ENCODE peak calls at places on chromosomes 1 and 21, in ten cellular contexts. One of them, this sample, is unnamed.
A peak's percentile ranks its signal among the peaks of the same experiment; 100 is the strongest.

GRCh38 chr21:31731112-31731801 is 661 bp downstream of the SCAF4 start:
- DNase-seq in thoracic aorta: no peak
- DNase-seq in Panc1: no peak
- DNase-seq in AG09309: no peak
- DNase-seq in PC-3: no peak
- DNase-seq in choroid plexus epithelial cell: peak; percentile 24
- DNase-seq in fibroblast of lung: peak; percentile 41
- DNase-seq in cardiac fibroblast: no peak
- DNase-seq in adrenal gland: peak; percentile 58
- DNase-seq in left ventricle myocardium inferior: peak; percentile 40
- DNase-seq in this sample: peak; percentile 64

GRCh38 chr21:16580661-16581060 is 850.9 kb downstream of the USP25 start:
- DNase-seq in adrenal gland: no peak
- DNase-seq in fibroblast of lung: no peak
- DNase-seq in left ventricle myocardium inferior: no peak
- DNase-seq in cardiac fibroblast: no peak
- DNase-seq in Panc1: no peak
- DNase-seq in PC-3: no peak
- DNase-seq in choroid plexus epithelial cell: no peak
- DNase-seq in AG09309: no peak
- DNase-seq in thoracic aorta: no peak
- DNase-seq in this sample: no peak

GRCh38 chr1:77605246-77606026 is 77.0 kb downstream of the ZZZ3 start:
- DNase-seq in thoracic aorta: no peak
- DNase-seq in PC-3: no peak
- DNase-seq in Panc1: no peak
- DNase-seq in fibroblast of lung: peak; percentile 92
- DNase-seq in left ventricle myocardium inferior: peak; percentile 62
- DNase-seq in adrenal gland: peak; percentile 53
- DNase-seq in choroid plexus epithelial cell: peak; percentile 95
- DNase-seq in AG09309: peak; percentile 10
- DNase-seq in cardiac fibroblast: peak; percentile 39
- DNase-seq in this sample: no peak

GRCh38 chr1:225451340-225451739 is 23.5 kb upstream of the LBR start:
- DNase-seq in AG09309: no peak
- DNase-seq in cardiac fibroblast: no peak
- DNase-seq in thoracic aorta: no peak
- DNase-seq in choroid plexus epithelial cell: no peak
- DNase-seq in adrenal gland: no peak
- DNase-seq in left ventricle myocardium inferior: no peak
- DNase-seq in Panc1: no peak
- DNase-seq in PC-3: peak; percentile 48
- DNase-seq in fibroblast of lung: no peak
- DNase-seq in this sample: no peak

GRCh38 chr1:83090195-83090594 is 908.7 kb downstream of the TTLL7 start:
- DNase-seq in Panc1: no peak
- DNase-seq in thoracic aorta: no peak
- DNase-seq in adrenal gland: no peak
- DNase-seq in fibroblast of lung: no peak
- DNase-seq in choroid plexus epithelial cell: peak; percentile 20
- DNase-seq in AG09309: no peak
- DNase-seq in left ventricle myocardium inferior: no peak
- DNase-seq in cardiac fibroblast: no peak
- DNase-seq in PC-3: no peak
- DNase-seq in this sample: no peak

GRCh38 chr1:43452789-43453441 is 816 bp downstream of the HYI start:
- DNase-seq in thoracic aorta: no peak
- DNase-seq in AG09309: peak; percentile 59
- DNase-seq in Panc1: peak; percentile 45
- DNase-seq in PC-3: peak; percentile 40
- DNase-seq in cardiac fibroblast: peak; percentile 55
- DNase-seq in left ventricle myocardium inferior: no peak
- DNase-seq in choroid plexus epithelial cell: peak; percentile 59
- DNase-seq in adrenal gland: no peak
- DNase-seq in fibroblast of lung: peak; percentile 56
- DNase-seq in this sample: no peak

GRCh38 chr1:1334835-1335234 is 3.8 kb downstream of the TAS1R3 start:
- DNase-seq in adrenal gland: no peak
- DNase-seq in AG09309: no peak
- DNase-seq in Panc1: no peak
- DNase-seq in left ventricle myocardium inferior: no peak
- DNase-seq in cardiac fibroblast: no peak
- DNase-seq in thoracic aorta: no peak
- DNase-seq in fibroblast of lung: no peak
- DNase-seq in choroid plexus epithelial cell: no peak
- DNase-seq in PC-3: no peak
- DNase-seq in this sample: no peak

GRCh38 chr21:43188712-43189151 is 19.9 kb downstream of the CRYAA start:
- DNase-seq in thoracic aorta: no peak
- DNase-seq in AG09309: no peak
- DNase-seq in Panc1: no peak
- DNase-seq in cardiac fibroblast: no peak
- DNase-seq in left ventricle myocardium inferior: no peak
- DNase-seq in choroid plexus epithelial cell: no peak
- DNase-seq in adrenal gland: peak; percentile 15
- DNase-seq in fibroblast of lung: no peak
- DNase-seq in PC-3: no peak
- DNase-seq in this sample: no peak

GRCh38 chr1:35049116-35049515 is 17.4 kb upstream of the ZMYM6 start:
- DNase-seq in thoracic aorta: no peak
- DNase-seq in PC-3: no peak
- DNase-seq in AG09309: peak; percentile 40
- DNase-seq in choroid plexus epithelial cell: no peak
- DNase-seq in Panc1: no peak
- DNase-seq in cardiac fibroblast: peak; percentile 60
- DNase-seq in fibroblast of lung: no peak
- DNase-seq in adrenal gland: no peak
- DNase-seq in left ventricle myocardium inferior: no peak
- DNase-seq in this sample: no peak

GRCh38 chr1:8889925-8890785 is 11.7 kb upstream of the ENO1 start:
- DNase-seq in adrenal gland: peak; percentile 89
- DNase-seq in Panc1: no peak
- DNase-seq in fibroblast of lung: peak; percentile 92
- DNase-seq in thoracic aorta: no peak
- DNase-seq in left ventricle myocardium inferior: peak; percentile 93
- DNase-seq in PC-3: peak; percentile 83
- DNase-seq in cardiac fibroblast: peak; percentile 94
- DNase-seq in AG09309: peak; percentile 78
- DNase-seq in choroid plexus epithelial cell: peak; percentile 80
- DNase-seq in this sample: no peak

GRCh38 chr1:22727873-22728272 is 17.2 kb downstream of the EPHB2 start:
- DNase-seq in AG09309: no peak
- DNase-seq in PC-3: no peak
- DNase-seq in choroid plexus epithelial cell: no peak
- DNase-seq in left ventricle myocardium inferior: no peak
- DNase-seq in Panc1: no peak
- DNase-seq in cardiac fibroblast: no peak
- DNase-seq in thoracic aorta: no peak
- DNase-seq in adrenal gland: no peak
- DNase-seq in fibroblast of lung: no peak
- DNase-seq in this sample: no peak

GRCh38 chr1:70866522-70867256 is 180.9 kb downstream of the PTGER3 start:
- DNase-seq in thoracic aorta: no peak
- DNase-seq in PC-3: no peak
- DNase-seq in adrenal gland: peak; percentile 19
- DNase-seq in Panc1: no peak
- DNase-seq in AG09309: no peak
- DNase-seq in choroid plexus epithelial cell: no peak
- DNase-seq in cardiac fibroblast: no peak
- DNase-seq in fibroblast of lung: no peak
- DNase-seq in left ventricle myocardium inferior: no peak
- DNase-seq in this sample: no peak
- TF ChIP-seq CTCF in thoracic aorta: no peak
- TF ChIP-seq CTCF in PC-3: no peak
- TF ChIP-seq CTCF in adrenal gland: no peak
- TF ChIP-seq CTCF in Panc1: peak; percentile 6
- TF ChIP-seq CTCF in AG09309: peak; percentile 12
- TF ChIP-seq CTCF in choroid plexus epithelial cell: no peak
- TF ChIP-seq CTCF in cardiac fibroblast: no peak
- TF ChIP-seq CTCF in fibroblast of lung: no peak
- TF ChIP-seq CTCF in left ventricle myocardium inferior: no peak
- TF ChIP-seq CTCF in this sample: no peak

DNA sequence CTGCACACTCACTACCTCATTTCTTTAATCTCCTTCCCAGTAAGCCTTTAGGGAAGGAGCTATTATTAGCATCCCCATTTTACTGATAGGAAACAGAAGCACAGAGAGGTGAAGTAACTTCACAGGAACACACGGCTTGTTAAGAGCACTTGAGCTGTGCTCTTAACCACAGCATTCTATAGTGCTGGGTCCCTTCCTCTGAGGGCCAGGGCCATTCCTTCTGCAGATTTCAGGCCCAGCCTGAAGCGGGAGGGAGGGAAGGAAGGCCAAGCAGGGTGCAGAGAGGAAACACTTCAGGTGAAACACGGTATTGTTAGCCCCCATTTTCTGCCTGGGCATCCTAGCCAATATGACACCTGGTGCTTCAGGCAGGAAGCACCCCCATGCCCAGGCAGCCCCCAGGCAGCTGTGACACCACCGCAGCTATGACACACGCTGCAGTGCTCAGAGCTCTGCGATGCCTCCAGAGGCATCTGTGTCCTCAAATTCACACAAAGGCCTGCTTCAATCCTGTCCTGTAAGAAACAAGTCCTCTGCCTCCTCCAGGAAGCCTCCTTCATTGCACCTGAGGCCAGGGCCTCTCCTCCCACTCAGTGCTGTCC is 4.5 kb upstream of the EXTL1 start:
- DNase-seq in PC-3: no peak
- DNase-seq in cardiac fibroblast: no peak
- DNase-seq in AG09309: no peak
- DNase-seq in choroid plexus epithelial cell: no peak
- DNase-seq in thoracic aorta: no peak
- DNase-seq in adrenal gland: no peak
- DNase-seq in fibroblast of lung: no peak
- DNase-seq in left ventricle myocardium inferior: no peak
- DNase-seq in Panc1: no peak
- DNase-seq in this sample: peak; percentile 62
- TF ChIP-seq CTCF in PC-3: no peak
- TF ChIP-seq CTCF in cardiac fibroblast: no peak
- TF ChIP-seq CTCF in AG09309: no peak
- TF ChIP-seq CTCF in choroid plexus epithelial cell: no peak
- TF ChIP-seq CTCF in thoracic aorta: no peak
- TF ChIP-seq CTCF in adrenal gland: no peak
- TF ChIP-seq CTCF in fibroblast of lung: no peak
- TF ChIP-seq CTCF in left ventricle myocardium inferior: no peak
- TF ChIP-seq CTCF in Panc1: no peak
- TF ChIP-seq CTCF in this sample: no peak

GRCh38 chr1:119327436-119328155 is 41.0 kb upstream of the HAO2 start:
- DNase-seq in AG09309: peak; percentile 7
- DNase-seq in cardiac fibroblast: no peak
- DNase-seq in choroid plexus epithelial cell: peak; percentile 42
- DNase-seq in adrenal gland: peak; percentile 42
- DNase-seq in PC-3: no peak
- DNase-seq in left ventricle myocardium inferior: no peak
- DNase-seq in fibroblast of lung: peak; percentile 17
- DNase-seq in Panc1: no peak
- DNase-seq in thoracic aorta: no peak
- DNase-seq in this sample: peak; percentile 42
- TF ChIP-seq CTCF in AG09309: peak; percentile 34
- TF ChIP-seq CTCF in cardiac fibroblast: peak; percentile 2
- TF ChIP-seq CTCF in choroid plexus epithelial cell: peak; percentile 56
- TF ChIP-seq CTCF in adrenal gland: peak; percentile 13
- TF ChIP-seq CTCF in PC-3: peak; percentile 47
- TF ChIP-seq CTCF in left ventricle myocardium inferior: no peak
- TF ChIP-seq CTCF in fibroblast of lung: peak; percentile 17
- TF ChIP-seq CTCF in Panc1: peak; percentile 71
- TF ChIP-seq CTCF in thoracic aorta: no peak
- TF ChIP-seq CTCF in this sample: peak; percentile 59

GRCh38 chr1:18528616-18529015 is 47.9 kb downstream of the KLHDC7A start:
- DNase-seq in fibroblast of lung: no peak
- DNase-seq in PC-3: no peak
- DNase-seq in AG09309: no peak
- DNase-seq in thoracic aorta: no peak
- DNase-seq in left ventricle myocardium inferior: no peak
- DNase-seq in choroid plexus epithelial cell: no peak
- DNase-seq in Panc1: no peak
- DNase-seq in cardiac fibroblast: no peak
- DNase-seq in adrenal gland: no peak
- DNase-seq in this sample: no peak

GRCh38 chr1:18531503-18531845 is 50.7 kb downstream of the KLHDC7A start:
- DNase-seq in PC-3: no peak
- DNase-seq in fibroblast of lung: no peak
- DNase-seq in left ventricle myocardium inferior: no peak
- DNase-seq in Panc1: no peak
- DNase-seq in AG09309: no peak
- DNase-seq in cardiac fibroblast: no peak
- DNase-seq in adrenal gland: no peak
- DNase-seq in choroid plexus epithelial cell: no peak
- DNase-seq in thoracic aorta: no peak
- DNase-seq in this sample: no peak

GRCh38 chr1:18532390-18533170 is 51.9 kb downstream of the KLHDC7A start:
- DNase-seq in adrenal gland: no peak
- DNase-seq in fibroblast of lung: no peak
- DNase-seq in thoracic aorta: no peak
- DNase-seq in left ventricle myocardium inferior: no peak
- DNase-seq in cardiac fibroblast: no peak
- DNase-seq in choroid plexus epithelial cell: no peak
- DNase-seq in PC-3: no peak
- DNase-seq in Panc1: no peak
- DNase-seq in AG09309: no peak
- DNase-seq in this sample: no peak

GRCh38 chr1:18529714-18530113 is 49.0 kb downstream of the KLHDC7A start:
- DNase-seq in adrenal gland: no peak
- DNase-seq in thoracic aorta: no peak
- DNase-seq in PC-3: no peak
- DNase-seq in choroid plexus epithelial cell: no peak
- DNase-seq in Panc1: no peak
- DNase-seq in fibroblast of lung: no peak
- DNase-seq in left ventricle myocardium inferior: no peak
- DNase-seq in AG09309: no peak
- DNase-seq in cardiac fibroblast: no peak
- DNase-seq in this sample: no peak

GRCh38 chr1:18530567-18531502 is 50.1 kb downstream of the KLHDC7A start:
- DNase-seq in Panc1: peak; percentile 4
- DNase-seq in thoracic aorta: no peak
- DNase-seq in cardiac fibroblast: no peak
- DNase-seq in left ventricle myocardium inferior: no peak
- DNase-seq in adrenal gland: no peak
- DNase-seq in AG09309: no peak
- DNase-seq in choroid plexus epithelial cell: no peak
- DNase-seq in fibroblast of lung: no peak
- DNase-seq in PC-3: peak; percentile 32
- DNase-seq in this sample: peak; percentile 6
- TF ChIP-seq CTCF in Panc1: no peak
- TF ChIP-seq CTCF in thoracic aorta: no peak
- TF ChIP-seq CTCF in cardiac fibroblast: no peak
- TF ChIP-seq CTCF in left ventricle myocardium inferior: no peak
- TF ChIP-seq CTCF in adrenal gland: no peak
- TF ChIP-seq CTCF in AG09309: no peak
- TF ChIP-seq CTCF in choroid plexus epithelial cell: no peak
- TF ChIP-seq CTCF in fibroblast of lung: no peak
- TF ChIP-seq CTCF in PC-3: peak; percentile 49
- TF ChIP-seq CTCF in this sample: no peak

DNA sequence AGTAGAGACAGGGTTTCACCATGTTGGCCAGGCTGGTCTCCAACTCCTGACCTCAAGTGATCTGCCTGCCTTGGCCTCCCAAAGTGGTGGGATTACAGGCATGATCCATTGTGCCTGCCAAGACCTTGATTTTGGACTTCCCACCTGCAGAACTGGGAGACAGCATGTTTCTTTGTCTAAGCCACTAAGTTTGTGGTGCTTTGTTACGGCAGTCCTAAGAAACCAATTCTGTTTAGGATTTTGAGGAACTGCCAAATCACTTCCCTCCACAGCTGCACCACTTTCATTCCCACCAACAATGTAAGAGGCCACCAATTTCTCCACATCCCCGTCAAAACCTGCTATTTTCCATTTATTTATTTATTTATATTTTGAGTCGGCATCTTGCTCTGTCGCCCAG is 46.1 kb downstream of the CHAF1B start:
- DNase-seq in Panc1: no peak
- DNase-seq in cardiac fibroblast: no peak
- DNase-seq in AG09309: no peak
- DNase-seq in fibroblast of lung: no peak
- DNase-seq in PC-3: no peak
- DNase-seq in thoracic aorta: no peak
- DNase-seq in adrenal gland: no peak
- DNase-seq in choroid plexus epithelial cell: no peak
- DNase-seq in left ventricle myocardium inferior: no peak
- DNase-seq in this sample: no peak
- TF ChIP-seq CTCF in Panc1: no peak
- TF ChIP-seq CTCF in cardiac fibroblast: no peak
- TF ChIP-seq CTCF in AG09309: no peak
- TF ChIP-seq CTCF in fibroblast of lung: no peak
- TF ChIP-seq CTCF in PC-3: no peak
- TF ChIP-seq CTCF in thoracic aorta: no peak
- TF ChIP-seq CTCF in adrenal gland: no peak
- TF ChIP-seq CTCF in choroid plexus epithelial cell: no peak
- TF ChIP-seq CTCF in left ventricle myocardium inferior: no peak
- TF ChIP-seq CTCF in this sample: no peak